ENCODE peak calls at places on chromosomes 12 and 14, in four cellular contexts. B is A549, Q is H1, R is HepG2. A is an unnamed sample.

GRCh38 chr12:91563011-91563410 is 380.4 kb upstream of the DCN start:
- DNase-seq in R (no peak), Q (no peak), B (no peak), A (no peak)

GRCh38 chr12:13941258-13942249 is 39.8 kb downstream of the GRIN2B start:
- DNase-seq in Q (peak; percentile 62), B (peak; percentile 96), R (peak; percentile 76), A (no peak)

GRCh38 chr14:35369701-35370191 is 34.8 kb downstream of the NFKBIA start:
- DNase-seq in B (peak; percentile 73), R (no peak), Q (no peak), A (no peak)

GRCh38 chr12:27179399-27180214 is 64.5 kb upstream of the STK38L start:
- DNase-seq in Q (no peak), B (peak; percentile 94), R (peak; percentile 25), A (peak; percentile 96)

GRCh38 chr12:48572326-48572725 is 2.5 kb upstream of the LALBA start:
- DNase-seq in R (no peak), Q (no peak), B (no peak), A (no peak)

GRCh38 chr14:92263681-92264080 is 59.3 kb upstream of the SLC24A4 start:
- DNase-seq in Q (no peak), R (no peak), B (no peak), A (no peak)

GRCh38 chr14:103836976-103837725 is 10.2 kb downstream of the PPP1R13B start:
- DNase-seq in Q (no peak), B (no peak), R (no peak), A (no peak)

GRCh38 chr12:48183876-48184548 is 568 bp downstream of the CCDC184 start:
- DNase-seq in Q (peak; percentile 60), R (no peak), B (no peak), A (no peak)

GRCh38 chr14:34348592-34348991 is 113.4 kb downstream of the SPTSSA start:
- DNase-seq in Q (no peak), B (no peak), R (no peak), A (no peak)

GRCh38 chr12:96063046-96063445 is 27.7 kb upstream of the LTA4H start:
- DNase-seq in B (peak; percentile 44), R (no peak), Q (no peak), A (no peak)

GRCh38 chr12:89126712-89127111 is 225.6 kb downstream of the DUSP6 start:
- DNase-seq in Q (no peak), B (no peak), R (no peak), A (no peak)

GRCh38 chr12:131883521-131883900 is 10.9 kb upstream of the ULK1 start:
- DNase-seq in B (no peak), R (no peak), Q (no peak), A (no peak)

GRCh38 chr12:120653611-120654010 is 13.2 kb downstream of the CABP1 start:
- DNase-seq in R (no peak), Q (no peak), B (no peak), A (no peak)

GRCh38 chr14:51006781-51007211 is 62.5 kb upstream of the PYGL start:
- DNase-seq in R (no peak), Q (no peak), B (peak; percentile 57), A (no peak)

GRCh38 chr12:38587594-38587993 is 271.0 kb downstream of the ALG10B start:
- DNase-seq in Q (no peak), B (no peak), R (no peak), A (no peak)

GRCh38 chr14:54881761-54882401 is 20.7 kb downstream of the GCH1 start:
- DNase-seq in B (no peak), Q (no peak), R (no peak), A (no peak)

GRCh38 chr14:103450423-103450822 is 65.2 kb downstream of the MARK3 start:
- DNase-seq in B (no peak), Q (no peak), R (no peak), A (no peak)

GRCh38 chr14:63243646-63244045 is 39.4 kb downstream of the RHOJ start:
- DNase-seq in Q (no peak), R (no peak), B (no peak), A (no peak)

GRCh38 chr14:84959796-84960515 is 570.0 kb upstream of the FLRT2 start:
- DNase-seq in Q (no peak), B (no peak), R (no peak), A (no peak)

GRCh38 chr14:22887260-22887989 is 4.4 kb downstream of the REM2 start:
- DNase-seq in R (no peak), B (peak; percentile 91), Q (no peak), A (peak; percentile 80)

GRCh38 chr12:64611430-64612286 is 1.4 kb downstream of the RASSF3 start:
- DNase-seq in R (no peak), B (no peak), Q (no peak), A (no peak)

GRCh38 chr12:101490286-101490920 is 15.3 kb downstream of the SPIC start:
- DNase-seq in Q (peak; percentile 47), B (peak; percentile 62), R (peak; percentile 61), A (no peak)
- TF ChIP-seq HDAC2 in Q (no peak), B (no peak), R (no peak), A (no peak)

DNA sequence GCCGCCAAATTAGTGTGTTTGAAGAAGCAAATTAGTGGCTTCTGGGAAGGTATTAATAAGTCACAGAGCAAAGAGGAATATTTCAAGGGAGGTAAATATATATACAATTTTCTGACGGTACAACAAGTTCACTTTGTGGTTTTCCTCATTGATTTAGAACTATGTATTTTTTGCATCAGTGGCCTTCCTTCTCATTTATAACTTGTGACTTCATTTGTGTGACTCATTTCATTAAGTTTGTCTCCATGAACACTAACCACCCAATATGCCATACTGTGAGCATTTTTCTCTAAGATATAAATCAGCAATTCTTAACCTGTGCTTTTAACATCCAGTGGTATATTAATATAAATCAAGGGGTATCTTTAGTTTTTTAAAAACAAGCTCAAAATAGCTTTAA is 29.3 kb upstream of the ARHGAP5 start:
- DNase-seq in Q (no peak), R (no peak), B (no peak), A (no peak)
- TF ChIP-seq HDAC2 in Q (no peak), R (no peak), B (no peak), A (no peak)

GRCh38 chr12:51171884-51172514 is 936 bp downstream of the TFCP2 start:
- DNase-seq in Q (no peak), B (no peak), R (peak; percentile 16), A (peak; percentile 17)
- TF ChIP-seq HDAC2 in Q (no peak), B (no peak), R (peak; percentile 3), A (no peak)

DNA sequence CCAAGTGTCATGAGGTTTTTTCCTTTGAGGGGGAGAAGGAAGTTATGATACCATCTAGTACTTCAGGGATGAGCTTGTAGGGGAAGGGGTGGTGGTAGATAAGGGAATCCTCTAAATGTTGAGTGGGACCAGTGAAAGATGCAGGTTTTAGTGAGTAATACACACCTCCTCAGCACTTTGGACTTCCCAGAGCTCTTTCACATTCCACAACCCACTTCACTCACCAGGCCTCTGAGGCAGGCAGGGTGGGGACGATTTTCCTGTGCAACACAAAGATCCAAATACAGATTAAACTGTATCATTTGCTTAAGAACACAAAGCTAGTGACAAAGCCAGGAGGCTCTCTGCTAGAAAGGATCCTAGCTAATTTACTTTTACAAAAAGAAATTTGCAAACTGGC is 170.8 kb upstream of the GZMB start:
- DNase-seq in R (peak; percentile 85), Q (no peak), B (no peak), A (no peak)
- TF ChIP-seq HDAC2 in R (peak; percentile 23), Q (no peak), B (no peak), A (no peak)

GRCh38 chr12:12087693-12088034 is 16.9 kb downstream of the BCL2L14 start:
- DNase-seq in B (no peak), Q (no peak), R (no peak), A (no peak)

GRCh38 chr12:12086331-12086730 is 15.6 kb downstream of the BCL2L14 start:
- DNase-seq in R (no peak), B (no peak), Q (no peak), A (no peak)

GRCh38 chr12:12081836-12082497 is 11.2 kb downstream of the BCL2L14 start:
- DNase-seq in R (peak; percentile 70), Q (peak; percentile 52), B (peak; percentile 78), A (peak; percentile 39)

GRCh38 chr12:12086975-12087692 is 16.4 kb downstream of the BCL2L14 start:
- DNase-seq in B (no peak), Q (no peak), R (no peak), A (no peak)

DNA sequence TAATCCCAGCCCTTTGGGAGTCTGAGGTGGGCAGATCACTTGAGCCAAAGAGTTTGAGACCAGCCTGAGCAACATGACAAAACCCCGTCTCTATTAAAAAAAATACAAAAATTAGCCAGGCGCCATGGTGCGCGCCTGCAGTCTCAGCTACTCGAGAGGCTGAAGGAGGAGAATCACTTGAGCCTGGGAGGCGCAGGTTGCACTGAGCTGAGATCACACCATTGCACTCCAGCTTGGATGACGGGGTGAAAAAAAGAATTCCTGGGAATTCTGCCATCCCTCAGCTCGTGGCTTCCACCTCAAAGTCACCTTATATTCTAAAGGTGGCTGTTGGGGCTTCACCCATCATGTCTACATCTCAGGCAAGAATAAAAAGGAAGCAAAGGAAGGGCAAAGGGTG is 12.9 kb downstream of the BCL2L14 start:
- DNase-seq in Q (no peak), B (no peak), R (no peak), A (no peak)
- TF ChIP-seq HDAC2 in Q (no peak), B (no peak), R (no peak), A (no peak)

DNA sequence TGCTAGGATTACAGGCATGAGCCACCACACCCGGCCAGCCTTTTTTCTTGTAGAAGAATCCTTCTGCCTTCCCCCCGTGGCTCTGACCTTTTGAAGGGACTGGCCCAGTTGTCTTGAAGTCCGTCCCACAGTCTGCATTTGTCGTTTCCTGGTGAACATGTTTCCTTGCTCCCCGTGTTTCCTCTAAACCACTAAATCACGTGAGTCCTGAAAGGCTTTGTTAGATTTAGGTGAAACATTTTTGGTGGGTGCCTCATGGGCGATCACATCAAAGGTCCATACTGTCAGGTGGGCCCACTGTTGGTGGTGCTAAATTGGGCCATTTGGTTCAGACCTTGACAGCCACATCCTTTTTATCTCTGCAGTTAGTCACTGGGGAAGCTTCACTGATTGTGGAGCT is 26.3 kb downstream of the MLXIP start:
- DNase-seq in R (no peak), Q (no peak), B (no peak), A (no peak)
- TF ChIP-seq HDAC2 in R (no peak), Q (no peak), B (no peak), A (no peak)

DNA sequence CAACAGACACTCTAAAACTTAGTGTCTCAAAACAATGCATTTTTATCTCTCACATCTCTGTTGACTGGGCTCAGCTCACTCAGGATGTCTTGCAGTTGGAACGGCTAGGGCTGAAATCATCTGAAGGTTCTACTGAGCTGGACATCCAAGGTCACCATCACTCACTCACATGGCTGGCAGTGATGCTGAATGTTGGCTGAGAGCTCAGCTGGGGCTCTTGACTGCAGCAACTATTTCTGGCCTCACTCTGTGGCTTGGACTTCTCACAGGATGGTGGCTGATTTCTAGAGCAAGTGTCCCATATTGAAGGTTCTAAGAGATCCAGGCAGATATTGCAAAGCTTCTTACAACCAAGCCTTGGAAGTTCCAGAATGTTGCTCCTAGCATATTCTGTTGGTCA is 166.5 kb downstream of the ZFP36L1 start:
- DNase-seq in Q (peak; percentile 23), B (no peak), R (no peak), A (no peak)
- TF ChIP-seq HDAC2 in Q (no peak), B (no peak), R (no peak), A (no peak)

GRCh38 chr14:95516554-95517209 is at the start of gene SYNE3:
- DNase-seq in B (no peak), Q (peak; percentile 58), R (no peak), A (no peak)
- TF ChIP-seq HDAC2 in B (no peak), Q (no peak), R (no peak), A (no peak)

GRCh38 chr12:124142395-124143005 is 152.4 kb upstream of the RFLNA start:
- DNase-seq in Q (no peak), R (no peak), B (no peak), A (no peak)
- TF ChIP-seq HDAC2 in Q (no peak), R (no peak), B (no peak), A (no peak)

A was measured in GM12878.